ENCODE peak calls at places on chromosome 21, in ten cellular contexts. J is SK-N-MC, E is psoas muscle, I is pons, P is RWPE1, F is spleen, A is ecto neural progenitor cell, Z is ACHN, C is pancreas, H is neuronal stem cell. D is an unnamed sample.

GRCh38 chr21:43893536-43894205 is 28.6 kb downstream of the AGPAT3 start:
- DNase-seq in J (no peak), E (no peak), I (no peak), P (no peak), F (peak; percentile 79), A (no peak), Z (no peak), C (no peak), H (no peak), D (no peak)

GRCh38 chr21:37916795-37917142 is 512 bp upstream of the KCNJ6 start:
- DNase-seq in J (no peak), E (no peak), I (no peak), P (no peak), F (no peak), A (peak; percentile 81), Z (peak; percentile 44), C (no peak), H (peak; percentile 43), D (no peak)

GRCh38 chr21:26849428-26850115 is 4.4 kb upstream of the ADAMTS1 start:
- DNase-seq in J (no peak), E (no peak), I (peak; percentile 87), P (no peak), F (no peak), A (no peak), Z (peak; percentile 74), C (no peak), H (peak; percentile 43), D (no peak)

GRCh38 chr21:45407629-45408247 is 2.8 kb downstream of the COL18A1 start:
- DNase-seq in J (no peak), E (peak; percentile 11), I (no peak), P (no peak), F (peak; percentile 49), A (no peak), Z (no peak), C (no peak), H (no peak), D (no peak)

GRCh38 chr21:42234026-42234425 is 15.1 kb downstream of the ABCG1 start:
- DNase-seq in J (no peak), E (no peak), I (no peak), P (no peak), F (peak; percentile 73), A (no peak), Z (no peak), C (no peak), H (no peak), D (no peak)

GRCh38 chr21:38839683-38840286 is 34.1 kb downstream of the ETS2 start:
- DNase-seq in J (no peak), E (no peak), I (no peak), P (peak; percentile 76), F (no peak), A (no peak), Z (peak; percentile 42), C (no peak), H (no peak), D (no peak)

GRCh38 chr21:16211339-16212303 is 481.8 kb downstream of the USP25 start:
- DNase-seq in J (no peak), E (no peak), I (peak; percentile 63), P (no peak), F (no peak), A (no peak), Z (no peak), C (no peak), H (no peak), D (no peak)

GRCh38 chr21:22993822-22994574 is 1995.8 kb downstream of the NCAM2 start:
- DNase-seq in J (no peak), E (no peak), I (no peak), P (no peak), F (no peak), A (no peak), Z (no peak), C (no peak), H (no peak), D (no peak)

GRCh38 chr21:34029724-34030528 is 43.5 kb upstream of the MRPS6 start:
- DNase-seq in J (peak; percentile 14), E (peak; percentile 20), I (peak; percentile 34), P (peak; percentile 65), F (no peak), A (peak; percentile 64), Z (peak; percentile 4), C (peak; percentile 31), H (peak; percentile 58), D (peak; percentile 41)

GRCh38 chr21:46150073-46150472 is 5.3 kb downstream of the FTCD start:
- DNase-seq in J (no peak), E (no peak), I (no peak), P (no peak), F (no peak), A (no peak), Z (no peak), C (no peak), H (no peak), D (no peak)

GRCh38 chr21:28186604-28187003 is 806.1 kb downstream of the LTN1 start:
- DNase-seq in J (no peak), E (no peak), I (no peak), P (no peak), F (no peak), A (no peak), Z (no peak), C (no peak), H (no peak), D (no peak)

GRCh38 chr21:19440792-19441494 is 1037.4 kb upstream of the TMPRSS15 start:
- DNase-seq in J (no peak), E (no peak), I (no peak), P (no peak), F (no peak), A (no peak), Z (no peak), C (no peak), H (no peak), D (no peak)

GRCh38 chr21:16420086-16420724 is 690.4 kb downstream of the USP25 start:
- DNase-seq in J (no peak), E (peak; percentile 40), I (peak; percentile 84), P (peak; percentile 2), F (no peak), A (no peak), Z (no peak), C (peak; percentile 39), H (no peak), D (no peak)

GRCh38 chr21:14734191-14734590 is 188.1 kb upstream of the SAMSN1 start:
- DNase-seq in J (no peak), E (no peak), I (no peak), P (no peak), F (no peak), A (no peak), Z (no peak), C (no peak), H (no peak), D (no peak)

GRCh38 chr21:36708512-36709029 is 9.7 kb downstream of the SIM2 start:
- DNase-seq in J (no peak), E (no peak), I (no peak), P (no peak), F (peak; percentile 51), A (peak; percentile 60), Z (no peak), C (no peak), H (no peak), D (no peak)

GRCh38 chr21:35399706-35400105 is 350.6 kb upstream of the RUNX1 start:
- DNase-seq in J (no peak), E (no peak), I (no peak), P (no peak), F (no peak), A (no peak), Z (peak; percentile 32), C (no peak), H (no peak), D (no peak)

GRCh38 chr21:16535100-16535418 is 805.3 kb downstream of the USP25 start:
- DNase-seq in J (no peak), E (peak; percentile 86), I (peak; percentile 91), P (no peak), F (no peak), A (no peak), Z (peak; percentile 30), C (peak; percentile 62), H (no peak), D (no peak)

GRCh38 chr21:46413365-46413696 is 45.4 kb upstream of the DIP2A start:
- DNase-seq in J (no peak), E (no peak), I (no peak), P (peak; percentile 38), F (no peak), A (no peak), Z (no peak), C (no peak), H (no peak), D (no peak)

GRCh38 chr21:17925900-17926299 is 106.7 kb upstream of the C21orf91 start:
- DNase-seq in J (peak; percentile 24), E (no peak), I (peak; percentile 65), P (no peak), F (no peak), A (no peak), Z (peak; percentile 14), C (no peak), H (no peak), D (no peak)

GRCh38 chr21:18803624-18804023 is 400.0 kb upstream of the TMPRSS15 start:
- DNase-seq in J (no peak), E (no peak), I (no peak), P (no peak), F (no peak), A (no peak), Z (no peak), C (no peak), H (no peak), D (no peak)

GRCh38 chr21:34335316-34335715 is 28.5 kb upstream of the KCNE2 start:
- DNase-seq in J (no peak), E (no peak), I (no peak), P (no peak), F (no peak), A (no peak), Z (no peak), C (no peak), H (peak; percentile 43), D (no peak)

GRCh38 chr21:38181101-38181500 is 75.7 kb upstream of the KCNJ15 start:
- DNase-seq in J (no peak), E (no peak), I (no peak), P (no peak), F (no peak), A (no peak), Z (no peak), C (no peak), H (no peak), D (no peak)

GRCh38 chr21:31780944-31781343 is 49.0 kb upstream of the SCAF4 start:
- DNase-seq in J (no peak), E (no peak), I (no peak), P (peak; percentile 60), F (no peak), A (no peak), Z (no peak), C (no peak), H (no peak), D (no peak)

GRCh38 chr21:34693192-34693810 is 24.5 kb downstream of the CLIC6 start:
- DNase-seq in J (peak; percentile 47), E (no peak), I (peak; percentile 35), P (peak; percentile 55), F (no peak), A (no peak), Z (peak; percentile 59), C (peak; percentile 46), H (peak; percentile 45), D (peak; percentile 45)

GRCh38 chr21:26758083-26758861 is 86.9 kb downstream of the ADAMTS1 start:
- DNase-seq in J (no peak), E (no peak), I (no peak), P (no peak), F (no peak), A (no peak), Z (no peak), C (no peak), H (no peak), D (no peak)

D was measured in memory B cell.